ENCODE peak calls at places on chromosome X, in nine cellular contexts. One of them, this sample, is unnamed.

GRCh38 chrX:23374291-23374690 is 39.6 kb downstream of the PTCHD1 start:
- DNase-seq in activated naive CD8-positive, alpha-beta T cell treated with anti-CD3 and anti-CD28 coated beads for 36 hours: no peak
- DNase-seq in Jurkat, Clone E6-1: no peak
- DNase-seq in effector CD4-positive, alpha-beta T cell: no peak
- DNase-seq in NCI-H1930: no peak
- DNase-seq in endothelial cell: no peak
- DNase-seq in ecto neural progenitor cell: no peak
- DNase-seq in kidney epithelial cell: no peak
- DNase-seq in HT-29: no peak
- DNase-seq in this sample: peak; percentile 34

GRCh38 chrX:55057691-55058249 is 17.1 kb upstream of the PAGE2B start:
- DNase-seq in activated naive CD8-positive, alpha-beta T cell treated with anti-CD3 and anti-CD28 coated beads for 36 hours: no peak
- DNase-seq in Jurkat, Clone E6-1: peak; percentile 15
- DNase-seq in effector CD4-positive, alpha-beta T cell: peak; percentile 11
- DNase-seq in NCI-H1930: no peak
- DNase-seq in endothelial cell: peak; percentile 7
- DNase-seq in ecto neural progenitor cell: no peak
- DNase-seq in kidney epithelial cell: no peak
- DNase-seq in HT-29: peak; percentile 55
- DNase-seq in this sample: no peak

GRCh38 chrX:107135076-107135964 is 16.7 kb upstream of the RBM41 start:
- DNase-seq in activated naive CD8-positive, alpha-beta T cell treated with anti-CD3 and anti-CD28 coated beads for 36 hours: peak; percentile 1
- DNase-seq in Jurkat, Clone E6-1: no peak
- DNase-seq in effector CD4-positive, alpha-beta T cell: no peak
- DNase-seq in NCI-H1930: no peak
- DNase-seq in endothelial cell: no peak
- DNase-seq in ecto neural progenitor cell: no peak
- DNase-seq in kidney epithelial cell: no peak
- DNase-seq in HT-29: peak; percentile 88
- DNase-seq in this sample: no peak

GRCh38 chrX:341541-342101 is 23.0 kb upstream of the GTPBP6 start:
- DNase-seq in activated naive CD8-positive, alpha-beta T cell treated with anti-CD3 and anti-CD28 coated beads for 36 hours: no peak
- DNase-seq in Jurkat, Clone E6-1: no peak
- DNase-seq in effector CD4-positive, alpha-beta T cell: no peak
- DNase-seq in NCI-H1930: no peak
- DNase-seq in endothelial cell: no peak
- DNase-seq in ecto neural progenitor cell: no peak
- DNase-seq in kidney epithelial cell: no peak
- DNase-seq in HT-29: no peak
- DNase-seq in this sample: peak; percentile 6

GRCh38 chrX:132501606-132502005 is 12.8 kb upstream of the MBNL3 start:
- DNase-seq in activated naive CD8-positive, alpha-beta T cell treated with anti-CD3 and anti-CD28 coated beads for 36 hours: no peak
- DNase-seq in Jurkat, Clone E6-1: no peak
- DNase-seq in effector CD4-positive, alpha-beta T cell: no peak
- DNase-seq in NCI-H1930: no peak
- DNase-seq in endothelial cell: no peak
- DNase-seq in ecto neural progenitor cell: no peak
- DNase-seq in kidney epithelial cell: no peak
- DNase-seq in HT-29: no peak
- DNase-seq in this sample: no peak

GRCh38 chrX:29617276-29617675 is 598.1 kb upstream of the MAGEB2 start:
- DNase-seq in activated naive CD8-positive, alpha-beta T cell treated with anti-CD3 and anti-CD28 coated beads for 36 hours: no peak
- DNase-seq in Jurkat, Clone E6-1: no peak
- DNase-seq in effector CD4-positive, alpha-beta T cell: no peak
- DNase-seq in NCI-H1930: no peak
- DNase-seq in endothelial cell: no peak
- DNase-seq in ecto neural progenitor cell: no peak
- DNase-seq in kidney epithelial cell: peak; percentile 32
- DNase-seq in HT-29: no peak
- DNase-seq in this sample: no peak

GRCh38 chrX:67604979-67605703 is 61.3 kb downstream of the AR start:
- DNase-seq in activated naive CD8-positive, alpha-beta T cell treated with anti-CD3 and anti-CD28 coated beads for 36 hours: no peak
- DNase-seq in Jurkat, Clone E6-1: no peak
- DNase-seq in effector CD4-positive, alpha-beta T cell: no peak
- DNase-seq in NCI-H1930: no peak
- DNase-seq in endothelial cell: no peak
- DNase-seq in ecto neural progenitor cell: no peak
- DNase-seq in kidney epithelial cell: peak; percentile 31
- DNase-seq in HT-29: no peak
- DNase-seq in this sample: no peak

GRCh38 chrX:154761977-154762528 is 611 bp upstream of the DKC1 start:
- DNase-seq in activated naive CD8-positive, alpha-beta T cell treated with anti-CD3 and anti-CD28 coated beads for 36 hours: no peak
- DNase-seq in Jurkat, Clone E6-1: no peak
- DNase-seq in effector CD4-positive, alpha-beta T cell: no peak
- DNase-seq in NCI-H1930: no peak
- DNase-seq in endothelial cell: no peak
- DNase-seq in ecto neural progenitor cell: no peak
- DNase-seq in kidney epithelial cell: no peak
- DNase-seq in HT-29: no peak
- DNase-seq in this sample: no peak

This sample was measured in WERI-Rb-1.